ENCODE peak calls at places on chromosome 5, in seven cellular contexts. One of them, this sample, is unnamed.

GRCh38 chr5:151757233-151758140 is 944 bp downstream of the ATOX1 start:
- DNase-seq in tibial nerve: no peak
- DNase-seq in NCI-H1092: no peak
- DNase-seq in H9: no peak
- DNase-seq in stomach: no peak
- DNase-seq in head of caudate nucleus: no peak
- DNase-seq in NCI-H1930: no peak
- DNase-seq in this sample: no peak

GRCh38 chr5:10103098-10103497 is 146.6 kb downstream of the ATPSCKMT start:
- DNase-seq in NCI-H1092: no peak
- DNase-seq in NCI-H1930: no peak
- DNase-seq in stomach: no peak
- DNase-seq in H9: peak
- DNase-seq in head of caudate nucleus: no peak
- DNase-seq in tibial nerve: no peak
- DNase-seq in this sample: no peak

GRCh38 chr5:178895615-178896571 is at the start of gene ZFP2:
- DNase-seq in NCI-H1930: peak
- DNase-seq in tibial nerve: no peak
- DNase-seq in H9: peak
- DNase-seq in stomach: peak
- DNase-seq in NCI-H1092: peak
- DNase-seq in head of caudate nucleus: peak
- DNase-seq in this sample: peak

GRCh38 chr5:54360089-54360488 is 49.7 kb upstream of the ARL15 start:
- DNase-seq in H9: peak
- DNase-seq in stomach: no peak
- DNase-seq in tibial nerve: no peak
- DNase-seq in NCI-H1092: no peak
- DNase-seq in NCI-H1930: no peak
- DNase-seq in head of caudate nucleus: no peak
- DNase-seq in this sample: no peak

GRCh38 chr5:96432245-96433065 is 593 bp downstream of the PCSK1 start:
- DNase-seq in H9: peak
- DNase-seq in NCI-H1930: peak
- DNase-seq in head of caudate nucleus: peak
- DNase-seq in tibial nerve: no peak
- DNase-seq in NCI-H1092: peak
- DNase-seq in stomach: no peak
- DNase-seq in this sample: no peak

GRCh38 chr5:138981131-138981530 is 106.0 kb upstream of the LRRTM2 start:
- DNase-seq in NCI-H1930: no peak
- DNase-seq in NCI-H1092: no peak
- DNase-seq in tibial nerve: no peak
- DNase-seq in head of caudate nucleus: no peak
- DNase-seq in H9: peak
- DNase-seq in stomach: no peak
- DNase-seq in this sample: no peak

GRCh38 chr5:42874621-42875198 is 63.0 kb upstream of the SELENOP start:
- DNase-seq in H9: no peak
- DNase-seq in NCI-H1930: no peak
- DNase-seq in NCI-H1092: no peak
- DNase-seq in stomach: no peak
- DNase-seq in tibial nerve: no peak
- DNase-seq in head of caudate nucleus: no peak
- DNase-seq in this sample: no peak

GRCh38 chr5:56415356-56415765 is 182.2 kb upstream of the ANKRD55 start:
- DNase-seq in H9: no peak
- DNase-seq in tibial nerve: peak
- DNase-seq in head of caudate nucleus: no peak
- DNase-seq in NCI-H1092: no peak
- DNase-seq in NCI-H1930: no peak
- DNase-seq in stomach: peak
- DNase-seq in this sample: peak

GRCh38 chr5:13107553-13107952 is 836.9 kb downstream of the DNAH5 start:
- DNase-seq in NCI-H1092: no peak
- DNase-seq in stomach: no peak
- DNase-seq in tibial nerve: no peak
- DNase-seq in NCI-H1930: no peak
- DNase-seq in head of caudate nucleus: no peak
- DNase-seq in H9: no peak
- DNase-seq in this sample: no peak

GRCh38 chr5:124639095-124639665 is 107.3 kb downstream of the ZNF608 start:
- DNase-seq in tibial nerve: no peak
- DNase-seq in NCI-H1092: no peak
- DNase-seq in NCI-H1930: peak
- DNase-seq in head of caudate nucleus: no peak
- DNase-seq in H9: peak
- DNase-seq in stomach: no peak
- DNase-seq in this sample: no peak

GRCh38 chr5:113505181-113505580 is 8.3 kb upstream of the YTHDC2 start:
- DNase-seq in H9: no peak
- DNase-seq in NCI-H1930: no peak
- DNase-seq in tibial nerve: no peak
- DNase-seq in head of caudate nucleus: no peak
- DNase-seq in NCI-H1092: no peak
- DNase-seq in stomach: no peak
- DNase-seq in this sample: no peak

GRCh38 chr5:116524966-116525365 is 49.7 kb downstream of the SEMA6A start:
- DNase-seq in stomach: no peak
- DNase-seq in NCI-H1930: peak
- DNase-seq in tibial nerve: no peak
- DNase-seq in head of caudate nucleus: no peak
- DNase-seq in NCI-H1092: no peak
- DNase-seq in H9: no peak
- DNase-seq in this sample: no peak

GRCh38 chr5:116827078-116827477 is 252.5 kb upstream of the SEMA6A start:
- DNase-seq in stomach: no peak
- DNase-seq in NCI-H1092: no peak
- DNase-seq in head of caudate nucleus: no peak
- DNase-seq in H9: no peak
- DNase-seq in tibial nerve: no peak
- DNase-seq in NCI-H1930: no peak
- DNase-seq in this sample: no peak

GRCh38 chr5:105840800-105841199 is 1829.9 kb downstream of the EFNA5 start:
- DNase-seq in stomach: no peak
- DNase-seq in NCI-H1092: no peak
- DNase-seq in head of caudate nucleus: no peak
- DNase-seq in tibial nerve: no peak
- DNase-seq in NCI-H1930: no peak
- DNase-seq in H9: no peak
- DNase-seq in this sample: no peak

GRCh38 chr5:175460126-175460525 is 16.1 kb upstream of the DRD1 start:
- DNase-seq in stomach: no peak
- DNase-seq in NCI-H1930: no peak
- DNase-seq in H9: no peak
- DNase-seq in head of caudate nucleus: no peak
- DNase-seq in NCI-H1092: no peak
- DNase-seq in tibial nerve: no peak
- DNase-seq in this sample: peak

GRCh38 chr5:41097642-41098041 is 26.5 kb upstream of the MROH2B start:
- DNase-seq in H9: no peak
- DNase-seq in stomach: no peak
- DNase-seq in NCI-H1930: no peak
- DNase-seq in head of caudate nucleus: no peak
- DNase-seq in tibial nerve: no peak
- DNase-seq in NCI-H1092: no peak
- DNase-seq in this sample: no peak

GRCh38 chr5:71872465-71872864 is 153.4 kb downstream of the CARTPT start:
- DNase-seq in NCI-H1092: no peak
- DNase-seq in stomach: no peak
- DNase-seq in H9: no peak
- DNase-seq in tibial nerve: no peak
- DNase-seq in head of caudate nucleus: no peak
- DNase-seq in NCI-H1930: peak
- DNase-seq in this sample: no peak

GRCh38 chr5:180332051-180332517 is 21.1 kb downstream of the GFPT2 start:
- DNase-seq in NCI-H1930: no peak
- DNase-seq in stomach: no peak
- DNase-seq in H9: peak
- DNase-seq in NCI-H1092: no peak
- DNase-seq in head of caudate nucleus: peak
- DNase-seq in tibial nerve: no peak
- DNase-seq in this sample: no peak

GRCh38 chr5:39955156-39955555 is 530.4 kb upstream of the DAB2 start:
- DNase-seq in NCI-H1930: no peak
- DNase-seq in tibial nerve: no peak
- DNase-seq in H9: no peak
- DNase-seq in head of caudate nucleus: no peak
- DNase-seq in NCI-H1092: no peak
- DNase-seq in stomach: no peak
- DNase-seq in this sample: no peak

GRCh38 chr5:106966686-106967315 is 703.9 kb downstream of the EFNA5 start:
- DNase-seq in H9: no peak
- DNase-seq in NCI-H1930: no peak
- DNase-seq in stomach: no peak
- DNase-seq in NCI-H1092: no peak
- DNase-seq in tibial nerve: no peak
- DNase-seq in head of caudate nucleus: no peak
- DNase-seq in this sample: no peak

GRCh38 chr5:86679529-86679928 is 61.8 kb downstream of the COX7C start:
- DNase-seq in NCI-H1092: peak
- DNase-seq in H9: no peak
- DNase-seq in head of caudate nucleus: no peak
- DNase-seq in tibial nerve: peak
- DNase-seq in NCI-H1930: no peak
- DNase-seq in stomach: peak
- DNase-seq in this sample: peak

GRCh38 chr5:16690243-16690839 is 73.5 kb upstream of the RETREG1 start:
- DNase-seq in head of caudate nucleus: no peak
- DNase-seq in NCI-H1930: peak
- DNase-seq in stomach: no peak
- DNase-seq in tibial nerve: no peak
- DNase-seq in NCI-H1092: peak
- DNase-seq in H9: peak
- DNase-seq in this sample: peak

GRCh38 chr5:32450952-32451351 is 6.4 kb upstream of the ZFR start:
- DNase-seq in NCI-H1092: no peak
- DNase-seq in head of caudate nucleus: no peak
- DNase-seq in H9: no peak
- DNase-seq in stomach: no peak
- DNase-seq in NCI-H1930: no peak
- DNase-seq in tibial nerve: no peak
- DNase-seq in this sample: no peak

GRCh38 chr5:137453476-137454080 is 45.5 kb downstream of the SPOCK1 start:
- DNase-seq in NCI-H1092: no peak
- DNase-seq in head of caudate nucleus: no peak
- DNase-seq in tibial nerve: no peak
- DNase-seq in NCI-H1930: no peak
- DNase-seq in stomach: no peak
- DNase-seq in H9: no peak
- DNase-seq in this sample: no peak